ENCODE peak calls at places on chromosomes 4 and X, in five cellular contexts. O is C1 segment of cervical spinal cord; K is SIG-M5; M is islet precursor cell; P is activated CD4-positive, alpha-beta T cell treated with anti-CD3 and anti-CD28 coated beads for 48 hours. V is an unnamed sample.

GRCh38 chrX:78800694-78801093 is 53.2 kb downstream of the LPAR4 start:
- DNase-seq in O (no peak), K (no peak), M (no peak), P (no peak), V (no peak)

GRCh38 chrX:46957299-46957698 is 45.1 kb downstream of the JADE3 start:
- DNase-seq in O (no peak), K (no peak), M (no peak), P (no peak), V (no peak)

GRCh38 chr4:89469930-89470375 is 162.4 kb upstream of the GPRIN3 start:
- DNase-seq in O (no peak), K (no peak), M (no peak), P (peak; percentile 24), V (peak; percentile 53)

GRCh38 chr4:157994863-157995262 is 178.0 kb downstream of the GASK1B start:
- DNase-seq in O (no peak), K (no peak), M (no peak), P (no peak), V (no peak)

GRCh38 chrX:13495232-13495631 is 74.2 kb upstream of the EGFL6 start:
- DNase-seq in O (no peak), K (no peak), M (no peak), P (no peak), V (no peak)

GRCh38 chr4:112604590-112604989 is 32.1 kb downstream of the ZGRF1 start:
- DNase-seq in O (no peak), K (no peak), M (peak; percentile 57), P (peak; percentile 16), V (no peak)

GRCh38 chr4:189547537-189547936 is 393.1 kb upstream of the FRG1 start:
- DNase-seq in O (no peak), K (no peak), M (no peak), P (no peak), V (no peak)

GRCh38 chr4:6926681-6927478 is 17.3 kb downstream of the TBC1D14 start:
- DNase-seq in O (no peak), K (no peak), M (peak; percentile 92), P (peak; percentile 62), V (no peak)

GRCh38 chrX:71181558-71181909 is 36.9 kb downstream of the NLGN3 start:
- DNase-seq in O (no peak), K (no peak), M (no peak), P (peak; percentile 54), V (peak; percentile 49)

GRCh38 chr4:156829194-156829593 is 142.4 kb downstream of the PDGFC start:
- DNase-seq in O (no peak), K (no peak), M (no peak), P (no peak), V (no peak)

GRCh38 chr4:110643096-110643495 is 20.2 kb upstream of the PITX2 start:
- DNase-seq in O (no peak), K (no peak), M (no peak), P (no peak), V (no peak)

GRCh38 chrX:75781618-75782017 is 3.4 kb downstream of the MAGEE2 start:
- DNase-seq in O (peak; percentile 5), K (no peak), M (no peak), P (no peak), V (no peak)

GRCh38 chr4:6493668-6494304 is 21.4 kb upstream of the PPP2R2C start:
- DNase-seq in O (no peak), K (no peak), M (peak; percentile 52), P (no peak), V (no peak)

GRCh38 chr4:144656857-144657256 is 10.9 kb downstream of the HHIP start:
- DNase-seq in O (no peak), K (no peak), M (no peak), P (no peak), V (no peak)

GRCh38 chr4:75916091-75916661 is 13.9 kb upstream of the PPEF2 start:
- DNase-seq in O (no peak), K (no peak), M (no peak), P (peak; percentile 20), V (peak; percentile 7)

GRCh38 chrX:155434906-155435743 is 23.3 kb downstream of the F8A3 start:
- DNase-seq in O (no peak), K (no peak), M (no peak), P (no peak), V (no peak)

GRCh38 chr4:80321341-80321740 is 14.2 kb upstream of the CFAP299 start:
- DNase-seq in O (no peak), K (no peak), M (no peak), P (no peak), V (no peak)

GRCh38 chr4:4805805-4806345 is 53.6 kb upstream of the MSX1 start:
- DNase-seq in O (no peak), K (no peak), M (no peak), P (no peak), V (no peak)

GRCh38 chr4:126086041-126086440 is 771.3 kb downstream of the FAT4 start:
- DNase-seq in O (no peak), K (no peak), M (no peak), P (no peak), V (no peak)

GRCh38 chr4:189974056-189974455 is 33.4 kb downstream of the FRG1 start:
- DNase-seq in O (no peak), K (no peak), M (no peak), P (no peak), V (no peak)

GRCh38 chrX:135264210-135264609 is 12.3 kb downstream of the ETDA start:
- DNase-seq in O (no peak), K (no peak), M (no peak), P (no peak), V (no peak)

GRCh38 chr4:46081211-46081610 is 42.6 kb downstream of the GABRG1 start:
- DNase-seq in O (no peak), K (no peak), M (no peak), P (no peak), V (no peak)

GRCh38 chrX:24839331-24839730 is 145.6 kb downstream of the POLA1 start:
- DNase-seq in O (no peak), K (no peak), M (no peak), P (no peak), V (no peak)

GRCh38 chrX:21490341-21490740 is 116.1 kb downstream of the CNKSR2 start:
- DNase-seq in O (no peak), K (no peak), M (no peak), P (no peak), V (no peak)

GRCh38 chrX:33307954-33308353 is 96.6 kb upstream of the DMD start:
- DNase-seq in O (no peak), K (no peak), M (no peak), P (no peak), V (no peak)

GRCh38 chr4:109164011-109164410 is 138.4 kb downstream of the COL25A1 start:
- DNase-seq in O (no peak), K (no peak), M (peak; percentile 79), P (no peak), V (no peak)

GRCh38 chrX:125096870-125097269 is 222.8 kb upstream of the TEX13C start:
- DNase-seq in O (no peak), K (no peak), M (no peak), P (no peak), V (no peak)

GRCh38 chr4:151409470-151410313 is 716 bp downstream of the FHIP1A start:
- DNase-seq in O (no peak), K (no peak), M (peak; percentile 79), P (peak; percentile 3), V (no peak)

GRCh38 chr4:1241466-1241935 is 7.4 kb downstream of the CTBP1 start:
- DNase-seq in O (no peak), K (no peak), M (no peak), P (no peak), V (no peak)

GRCh38 chr4:48262926-48263325 is 6.7 kb downstream of the TEC start:
- DNase-seq in O (no peak), K (no peak), M (no peak), P (no peak), V (no peak)

GRCh38 chr4:150943831-150944230 is 71.3 kb downstream of the LRBA start:
- DNase-seq in O (no peak), K (no peak), M (no peak), P (peak; percentile 31), V (no peak)

GRCh38 chr4:3659131-3659530 is 107.1 kb upstream of the ADRA2C start:
- DNase-seq in O (no peak), K (no peak), M (no peak), P (no peak), V (no peak)

GRCh38 chr4:38169524-38169923 is 209.3 kb downstream of the PTTG2 start:
- DNase-seq in O (no peak), K (no peak), M (no peak), P (no peak), V (no peak)

GRCh38 chr4:21780158-21780557 is 168.4 kb downstream of the KCNIP4 start:
- DNase-seq in O (no peak), K (no peak), M (no peak), P (no peak), V (no peak)

V was measured in GM12864.